ENCODE peak calls at places on chromosomes 5 and 9, in six cellular contexts. J, O, N, A, W and R are unnamed samples.

GRCh38 chr5:56659991-56660390 is 155.4 kb upstream of the MAP3K1 start:
- DNase-seq in N (no peak), W (no peak), O (no peak), A (no peak), J (peak), R (no peak)

GRCh38 chr5:67238191-67238590 is 41.6 kb upstream of the CD180 start:
- DNase-seq in J (no peak), W (no peak), O (no peak), N (no peak), A (peak), R (no peak)

GRCh38 chr5:178318382-178318781 is 85.8 kb upstream of the PHYKPL start:
- DNase-seq in J (no peak), W (no peak), O (no peak), A (no peak), N (no peak), R (no peak)

GRCh38 chr5:4551034-4551433 is 589.1 kb upstream of the ADAMTS16 start:
- DNase-seq in W (no peak), N (no peak), A (no peak), O (no peak), J (no peak), R (peak)

GRCh38 chr5:137572042-137572695 is 73.0 kb upstream of the SPOCK1 start:
- DNase-seq in W (peak), A (no peak), O (no peak), N (no peak), J (no peak), R (no peak)

GRCh38 chr5:30450153-30450552 is 743.3 kb upstream of the CDH6 start:
- DNase-seq in N (no peak), W (no peak), A (no peak), J (no peak), O (no peak), R (no peak)

GRCh38 chr5:1545126-1545797 is 21.5 kb upstream of the LPCAT1 start:
- DNase-seq in O (no peak), N (no peak), J (no peak), W (no peak), A (no peak), R (no peak)

GRCh38 chr9:75830303-75830702 is 60.2 kb upstream of the PCSK5 start:
- DNase-seq in O (no peak), A (no peak), J (no peak), W (no peak), N (no peak), R (no peak)

GRCh38 chr5:139652788-139653241 is 4.7 kb downstream of the CXXC5 start:
- DNase-seq in O (peak), J (no peak), A (no peak), W (peak), N (no peak), R (no peak)

GRCh38 chr5:160555836-160556660 is 134.4 kb downstream of the PTTG1 start:
- DNase-seq in J (no peak), W (no peak), O (no peak), A (peak), N (no peak), R (no peak)